ENCODE peak calls at places on chromosomes 12 and 14, in four cellular contexts. I, L, E and T are unnamed samples. For H3K27me3, the result is how much of the 10 kb centered on the place peaks cover.

GRCh38 chr12:58919271-58920101 is 818 bp downstream of the LRIG3 start:
- DNase-seq in I (peak), L (peak), E (no peak), T (peak)

GRCh38 chr14:49880267-49881064 is 12.4 kb upstream of the ARF6 start:
- DNase-seq in I (peak), L (no peak), E (no peak), T (no peak)

GRCh38 chr12:3237154-3237520 is 160.0 kb downstream of the TSPAN9 start:
- DNase-seq in I (no peak), L (no peak), E (no peak), T (no peak)

GRCh38 chr14:99644723-99645544 is at the start of gene HHIPL1:
- DNase-seq in I (peak), L (peak), E (no peak), T (no peak)

GRCh38 chr14:69887740-69888657 is 8.8 kb downstream of the SMOC1 start:
- DNase-seq in I (peak), L (peak), E (no peak), T (no peak)

GRCh38 chr14:59333668-59334067 is 131.5 kb downstream of the GPR135 start:
- DNase-seq in I (peak), L (peak), E (peak), T (no peak)

GRCh38 chr12:92075425-92075891 is 70.2 kb downstream of the BTG1 start:
- DNase-seq in I (peak), L (peak), E (no peak), T (no peak)

GRCh38 chr14:85744573-85744972 is 214.6 kb downstream of the FLRT2 start:
- DNase-seq in I (no peak), L (no peak), E (no peak), T (no peak)

GRCh38 chr12:10753066-10753465 is 29.9 kb upstream of the YBX3 start:
- DNase-seq in I (peak), L (peak), E (no peak), T (no peak)

GRCh38 chr12:991350-992278 is 591 bp downstream of the ERC1 start:
- DNase-seq in I (no peak), L (no peak), E (peak), T (no peak)

GRCh38 chr12:50614167-50614762 is 109.5 kb downstream of the DIP2B start:
- DNase-seq in I (peak), L (no peak), E (no peak), T (peak)

GRCh38 chr12:87728936-87729593 is 300.1 kb downstream of the C12orf50 start:
- DNase-seq in I (peak), L (peak), E (no peak), T (no peak)

GRCh38 chr14:102933618-102934231 is 11.3 kb downstream of the AMN start:
- DNase-seq in I (no peak), L (no peak), E (no peak), T (no peak)

GRCh38 chr14:96027356-96028335 is 11.5 kb upstream of the C14orf132 start:
- DNase-seq in I (no peak), L (no peak), E (no peak), T (no peak)
- H3K27me3 ChIP-seq in I (under half), L (under half), E (under half), T (half or more)

GRCh38 chr14:60641722-60642269 is 7.5 kb downstream of the SIX1 start:
- DNase-seq in I (no peak), L (no peak), E (no peak), T (no peak)
- H3K27me3 ChIP-seq in I (half or more), L (under half), E (half or more), T (under half)

GRCh38 chr12:48070731-48071130 is 35.1 kb downstream of the SENP1 start:
- DNase-seq in I (no peak), L (no peak), E (no peak), T (no peak)

GRCh38 chr12:48072266-48072665 is 33.6 kb downstream of the SENP1 start:
- DNase-seq in I (no peak), L (no peak), E (no peak), T (no peak)

GRCh38 chr12:48074266-48074665 is 31.6 kb downstream of the SENP1 start:
- DNase-seq in I (no peak), L (no peak), E (no peak), T (no peak)

GRCh38 chr12:48070033-48070432 is 35.8 kb downstream of the SENP1 start:
- DNase-seq in I (no peak), L (no peak), E (no peak), T (no peak)

DNA sequence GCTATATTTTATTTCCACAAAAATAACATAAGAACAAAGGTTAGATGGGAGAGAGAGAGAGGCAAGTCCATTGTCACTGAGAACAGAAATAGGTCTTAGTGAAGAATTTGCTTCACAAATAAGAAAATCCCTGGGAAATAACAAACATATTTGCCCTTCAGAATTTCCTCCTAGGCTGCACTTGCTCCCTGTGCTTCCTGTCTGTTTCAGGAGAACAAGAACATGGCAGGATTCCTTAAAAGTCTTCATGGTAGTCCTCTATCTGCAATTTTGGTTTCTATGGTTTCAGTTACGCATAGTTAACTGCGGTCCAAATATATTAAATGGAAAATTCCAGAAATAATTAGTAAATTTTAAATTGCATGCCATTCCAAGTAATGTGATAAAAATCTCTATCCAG is 34.1 kb downstream of the SENP1 start:
- DNase-seq in I (no peak), L (no peak), E (no peak), T (no peak)
- H3K27me3 ChIP-seq in I (under half), L (under half), E (under half), T (under half)

GRCh38 chr14:94176808-94177207 is 2.7 kb downstream of the PPP4R4 start:
- DNase-seq in I (no peak), L (no peak), E (no peak), T (no peak)

GRCh38 chr14:94180655-94181271 is 6.6 kb downstream of the PPP4R4 start:
- DNase-seq in I (peak), L (peak), E (no peak), T (no peak)

GRCh38 chr14:94179244-94179643 is 5.1 kb downstream of the PPP4R4 start:
- DNase-seq in I (no peak), L (no peak), E (no peak), T (no peak)

GRCh38 chr14:94177806-94178205 is 3.7 kb downstream of the PPP4R4 start:
- DNase-seq in I (no peak), L (no peak), E (no peak), T (no peak)

DNA sequence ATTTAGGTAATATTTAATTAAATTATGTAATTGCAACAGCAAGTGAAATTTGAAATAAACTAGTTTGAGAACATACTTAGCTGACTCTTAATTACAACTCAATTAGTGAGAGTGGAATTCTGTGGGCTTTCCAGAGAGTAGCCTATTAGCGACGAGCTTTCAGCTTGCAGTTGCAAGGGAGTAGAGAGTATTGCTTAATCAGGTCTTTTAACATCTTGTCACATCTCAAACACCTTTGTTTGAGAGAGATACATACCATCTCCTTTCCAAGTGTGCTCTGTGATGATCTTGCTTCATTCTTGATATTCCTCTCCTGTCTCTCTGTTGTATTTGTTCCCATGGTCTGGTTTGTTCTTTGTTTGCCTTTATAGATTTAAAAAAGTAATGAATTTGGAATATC is 7.7 kb downstream of the PPP4R4 start:
- DNase-seq in I (no peak), L (no peak), E (no peak), T (no peak)
- H3K27me3 ChIP-seq in I (under half), L (under half), E (under half), T (under half)

GRCh38 chr12:4272976-4273650 is 449 bp upstream of the CCND2 start:
- DNase-seq in I (no peak), L (no peak), E (no peak), T (no peak)
- H3K27me3 ChIP-seq in I (half or more), L (half or more), E (under half), T (half or more)

DNA sequence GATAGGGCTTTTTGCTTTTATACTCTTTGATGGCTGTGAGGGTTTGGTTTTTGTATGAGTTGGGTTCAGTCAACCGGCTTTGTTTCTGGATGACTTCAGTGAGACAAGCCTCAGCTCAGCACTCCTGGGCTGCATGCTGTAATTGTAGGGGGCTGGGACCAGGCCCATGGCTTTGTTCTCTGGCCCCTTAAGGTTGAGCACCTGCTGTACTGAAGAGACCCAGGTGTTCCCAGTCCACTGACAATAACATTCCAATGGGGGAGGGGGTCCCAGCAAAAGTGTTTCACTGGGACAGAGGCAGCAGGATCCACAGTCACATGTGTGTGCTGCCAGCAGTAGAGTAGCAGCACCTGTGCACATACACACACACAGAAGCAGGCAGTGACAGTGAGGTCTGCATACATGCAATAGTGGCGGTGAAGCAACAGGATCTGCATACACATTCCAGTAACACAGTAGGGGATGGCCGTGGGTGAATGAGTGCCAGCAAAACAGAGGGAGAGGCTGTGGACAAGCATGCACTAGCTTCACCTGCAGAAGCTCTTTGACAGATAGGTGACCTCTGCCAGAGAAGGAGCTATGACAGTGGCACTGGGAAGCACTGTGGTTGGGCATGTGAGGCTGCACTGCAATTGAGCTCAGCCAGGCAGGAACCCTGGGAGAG is 240.4 kb downstream of the ASCL1 start:
- DNase-seq in I (no peak), L (no peak), E (no peak), T (no peak)
- H3K27me3 ChIP-seq in I (under half), L (under half), E (under half), T (under half)

GRCh38 chr14:79281244-79282199 is 929.8 kb downstream of the DIO2 start:
- DNase-seq in I (no peak), L (no peak), E (no peak), T (no peak)

GRCh38 chr14:79280400-79280670 is 931.0 kb downstream of the DIO2 start:
- DNase-seq in I (no peak), L (no peak), E (no peak), T (no peak)

GRCh38 chr14:79279645-79280399 is 931.5 kb downstream of the DIO2 start:
- DNase-seq in I (no peak), L (peak), E (no peak), T (no peak)

GRCh38 chr14:79278286-79278797 is 933.0 kb downstream of the DIO2 start:
- DNase-seq in I (no peak), L (no peak), E (no peak), T (no peak)

GRCh38 chr14:79278798-79279644 is 932.3 kb downstream of the DIO2 start:
- DNase-seq in I (peak), L (peak), E (no peak), T (peak)
- H3K27me3 ChIP-seq in I (under half), L (under half), E (under half), T (under half)

GRCh38 chr12:49545815-49546214 is 7.0 kb downstream of the KCNH3 start:
- DNase-seq in I (no peak), L (no peak), E (no peak), T (no peak)
- H3K27me3 ChIP-seq in I (under half), L (under half), E (under half), T (under half)

GRCh38 chr14:94880805-94881204 is 110.9 kb upstream of the GSC start:
- DNase-seq in I (no peak), L (no peak), E (no peak), T (no peak)

GRCh38 chr14:94879504-94879903 is 109.6 kb upstream of the GSC start:
- DNase-seq in I (no peak), L (no peak), E (no peak), T (no peak)

GRCh38 chr14:94880140-94880539 is 110.2 kb upstream of the GSC start:
- DNase-seq in I (no peak), L (no peak), E (no peak), T (no peak)

GRCh38 chr14:94875256-94875655 is 105.3 kb upstream of the GSC start:
- DNase-seq in I (no peak), L (no peak), E (no peak), T (no peak)

DNA sequence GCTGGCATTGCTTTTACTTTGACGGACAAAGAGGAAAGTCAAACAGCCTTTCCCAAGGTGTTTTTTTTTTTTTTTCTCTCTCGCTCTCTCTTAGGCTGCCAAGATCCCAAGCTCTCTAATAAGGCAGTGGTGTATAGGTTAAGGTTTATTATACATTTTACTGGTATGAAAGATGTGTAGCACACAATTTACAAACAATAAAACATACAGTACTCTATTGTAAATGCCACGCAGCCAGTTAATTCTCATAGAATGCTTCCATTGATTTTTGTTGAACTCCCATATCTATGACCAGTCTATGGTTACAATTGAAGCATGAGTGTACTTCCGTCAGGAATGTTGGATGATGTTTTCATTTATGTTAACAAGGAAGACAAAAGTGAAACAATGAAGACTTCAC is 106.4 kb upstream of the GSC start:
- DNase-seq in I (no peak), L (no peak), E (no peak), T (no peak)
- H3K27me3 ChIP-seq in I (under half), L (under half), E (under half), T (half or more)